ENCODE peak calls at places on chromosomes 3 and 15, in six cellular contexts. X, F, E, D, N and P are unnamed samples.

GRCh38 chr15:86373147-86373546 is 293.5 kb downstream of the AGBL1 start:
- DNase-seq in X (no peak), F (no peak), E (no peak), D (no peak), N (no peak), P (no peak)

GRCh38 chr15:48865387-48866079 is 12.4 kb upstream of the EID1 start:
- DNase-seq in X (peak; percentile 62), F (no peak), E (no peak), D (no peak), N (no peak), P (peak; percentile 65)

GRCh38 chr3:174308761-174309160 is 550.4 kb upstream of the NAALADL2 start:
- DNase-seq in X (no peak), F (no peak), E (no peak), D (no peak), N (no peak), P (no peak)

GRCh38 chr15:77107531-77108355 is 36.8 kb upstream of the TSPAN3 start:
- DNase-seq in X (peak; percentile 83), F (peak; percentile 23), E (no peak), D (peak; percentile 69), N (peak; percentile 72), P (peak; percentile 56)

GRCh38 chr3:9290556-9290955 is 41.1 kb upstream of the SRGAP3 start:
- DNase-seq in X (no peak), F (no peak), E (no peak), D (no peak), N (no peak), P (no peak)

GRCh38 chr15:64344651-64345262 is 11.2 kb downstream of the CSNK1G1 start:
- DNase-seq in X (no peak), F (no peak), E (no peak), D (no peak), N (no peak), P (peak; percentile 65)

GRCh38 chr15:81758789-81759188 is 287.0 kb downstream of the MEX3B start:
- DNase-seq in X (no peak), F (no peak), E (no peak), D (no peak), N (no peak), P (no peak)

GRCh38 chr3:196617256-196617655 is 22.2 kb upstream of the NRROS start:
- DNase-seq in X (no peak), F (no peak), E (no peak), D (no peak), N (no peak), P (no peak)

GRCh38 chr3:35422826-35423601 is 216.3 kb upstream of the ARPP21 start:
- DNase-seq in X (no peak), F (no peak), E (no peak), D (no peak), N (no peak), P (no peak)

GRCh38 chr15:33194237-33194636 is 277 bp downstream of the FMN1 start:
- DNase-seq in X (peak; percentile 57), F (no peak), E (no peak), D (no peak), N (peak; percentile 55), P (peak; percentile 20)

GRCh38 chr3:134356411-134357040 is 17.7 kb downstream of the AMOTL2 start:
- DNase-seq in X (no peak), F (no peak), E (no peak), D (no peak), N (no peak), P (no peak)

GRCh38 chr3:186596568-186597287 is 16.1 kb upstream of the AHSG start:
- DNase-seq in X (peak; percentile 48), F (no peak), E (no peak), D (no peak), N (no peak), P (peak; percentile 21)

GRCh38 chr15:39552546-39552945 is 28.3 kb upstream of the THBS1 start:
- DNase-seq in X (no peak), F (peak; percentile 27), E (no peak), D (no peak), N (no peak), P (no peak)

DNA sequence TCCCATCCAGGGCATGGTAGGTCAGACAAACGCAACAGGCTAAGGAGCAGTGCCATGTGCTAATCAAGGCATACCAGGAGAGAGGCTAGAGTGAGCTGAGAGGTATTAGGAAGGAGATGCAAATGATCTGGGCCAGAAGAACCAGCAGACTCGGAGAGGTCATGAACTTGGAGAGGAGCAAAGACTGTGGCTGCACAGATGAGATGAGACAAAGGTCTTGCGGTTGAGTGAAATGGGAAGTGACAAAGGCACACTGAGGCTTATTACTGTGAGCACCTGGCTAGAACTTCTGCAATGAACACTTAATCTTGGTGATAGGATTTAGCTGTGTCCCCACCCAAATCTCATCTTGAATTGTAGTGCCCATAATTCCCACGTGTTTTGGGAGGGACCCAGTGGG is 380.2 kb downstream of the ULK4 start:
- DNase-seq in X (no peak), F (peak; percentile 74), E (no peak), D (no peak), N (no peak), P (no peak)
- H3K4me2 ChIP-seq in X (no peak overlapping the region), F (no peak overlapping the region), E (no peak overlapping the region), D (no peak overlapping the region), N (no peak overlapping the region), P (no peak overlapping the region)

GRCh38 chr3:48466386-48467109 is 20.0 kb downstream of the ATRIP start:
- DNase-seq in X (no peak), F (peak; percentile 62), E (no peak), D (no peak), N (peak; percentile 50), P (peak; percentile 42)

GRCh38 chr3:48468329-48468731 is 21.8 kb downstream of the ATRIP start:
- DNase-seq in X (no peak), F (no peak), E (no peak), D (no peak), N (peak; percentile 60), P (no peak)

GRCh38 chr3:48467473-48468267 is 21.1 kb downstream of the ATRIP start:
- DNase-seq in X (no peak), F (no peak), E (no peak), D (no peak), N (no peak), P (no peak)

GRCh38 chr3:48465531-48466378 is 19.2 kb downstream of the ATRIP start:
- DNase-seq in X (peak; percentile 99), F (peak; percentile 86), E (peak; percentile 96), D (peak; percentile 99), N (peak; percentile 97), P (peak; percentile 100)

GRCh38 chr3:48467110-48467454 is 20.5 kb downstream of the ATRIP start:
- DNase-seq in X (no peak), F (no peak), E (no peak), D (no peak), N (peak; percentile 25), P (no peak)
- H3K9ac ChIP-seq in X (no peak overlapping the region), F (peak overlapping the region; percentile 93), E (peak overlapping the region; percentile 82), D (peak overlapping the region; percentile 96), N (peak overlapping the region; percentile 95), P (peak overlapping the region; percentile 92)

DNA sequence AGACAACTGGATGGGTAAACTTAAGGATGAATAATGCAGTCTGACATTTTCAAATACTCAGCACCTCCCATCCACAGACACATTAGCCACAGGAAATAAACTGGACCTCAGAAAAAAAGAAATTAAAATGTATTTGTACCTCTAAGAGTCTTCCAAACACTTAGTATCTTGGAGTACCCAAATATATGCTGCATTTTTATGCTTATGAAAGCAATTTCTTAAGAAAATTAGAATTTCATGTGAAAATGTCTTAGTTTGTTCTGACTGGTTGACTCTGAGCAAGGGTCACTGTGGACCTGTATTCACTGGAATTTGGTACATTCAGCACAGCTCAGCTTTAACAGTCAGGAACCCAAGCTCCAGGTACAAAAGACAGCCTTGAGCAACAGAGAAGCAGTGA is 216.2 kb upstream of the UBE2E2 start:
- DNase-seq in X (no peak), F (no peak), E (no peak), D (no peak), N (no peak), P (no peak)
- TF ChIP-seq EZH2phosphoT487 in X (no peak), F (no peak), E (no peak), D (no peak), N (no peak), P (no peak)

GRCh38 chr3:44414517-44415090 is 62.9 kb downstream of the ZNF445 start:
- DNase-seq in X (no peak), F (no peak), E (no peak), D (no peak), N (no peak), P (no peak)

GRCh38 chr3:44411031-44411645 is 66.3 kb downstream of the ZNF445 start:
- DNase-seq in X (no peak), F (no peak), E (no peak), D (no peak), N (no peak), P (no peak)

GRCh38 chr3:44409640-44410410 is 67.6 kb downstream of the ZNF445 start:
- DNase-seq in X (no peak), F (no peak), E (no peak), D (no peak), N (no peak), P (no peak)

GRCh38 chr3:44415421-44415820 is 62.0 kb downstream of the ZNF445 start:
- DNase-seq in X (no peak), F (no peak), E (no peak), D (no peak), N (no peak), P (no peak)

GRCh38 chr3:44412365-44412764 is 65.1 kb downstream of the ZNF445 start:
- DNase-seq in X (no peak), F (no peak), E (no peak), D (no peak), N (no peak), P (no peak)
- H3K4me2 ChIP-seq in X (no peak overlapping the region), F (no peak overlapping the region), E (no peak overlapping the region), D (no peak overlapping the region), N (no peak overlapping the region), P (no peak overlapping the region)

DNA sequence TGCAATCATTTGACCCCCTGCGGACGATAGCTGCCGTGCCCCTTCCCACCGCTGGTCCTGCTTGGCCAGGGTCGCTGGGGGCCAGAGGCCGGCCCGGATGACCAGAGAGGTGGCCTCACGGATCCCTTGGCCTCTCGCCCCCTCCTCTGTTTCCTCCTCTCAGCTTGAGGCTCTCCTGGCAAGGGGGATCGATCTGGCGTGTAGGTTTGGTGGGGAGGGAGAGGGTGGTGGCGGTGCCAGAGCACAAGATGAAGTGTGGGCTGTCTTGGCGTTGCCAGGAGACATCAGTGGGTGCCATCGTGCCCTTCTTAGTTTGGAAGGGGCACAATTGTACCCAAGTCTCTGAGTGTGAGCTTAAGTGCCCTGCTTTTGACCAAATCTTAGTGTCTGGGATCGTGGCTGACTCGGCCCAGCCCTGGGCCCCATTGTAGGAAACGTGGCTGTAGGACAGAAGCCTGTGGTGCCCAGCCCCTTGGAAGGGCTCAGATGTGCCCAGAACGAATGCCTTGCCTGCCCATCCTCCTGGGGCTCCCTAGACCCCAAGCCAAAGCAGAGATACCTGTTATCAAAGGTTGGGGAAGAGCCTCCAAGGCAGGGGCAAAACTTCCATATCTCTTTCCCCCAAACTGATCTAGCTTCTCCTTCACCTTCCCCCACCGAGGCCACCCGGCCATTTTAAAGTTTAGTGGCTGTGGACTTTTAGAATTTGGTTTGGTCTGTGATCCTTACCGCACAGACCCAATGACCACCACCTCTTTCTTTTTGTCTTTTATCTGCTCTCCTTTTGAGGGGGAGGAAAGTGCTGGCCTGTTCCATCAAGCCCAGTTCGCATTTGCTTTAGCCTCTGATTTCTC is 14.4 kb downstream of the NR2F2 start:
- DNase-seq in X (peak; percentile 56), F (no peak), E (no peak), D (no peak), N (no peak), P (no peak)
- H3K9ac ChIP-seq in X (no peak overlapping the region), F (no peak overlapping the region), E (no peak overlapping the region), D (no peak overlapping the region), N (no peak overlapping the region), P (peak overlapping the region; percentile 74)